ENCODE peak calls at places on chromosomes 5 and 9, in five cellular contexts. K is GM20000, M is uterus, W is fibroblast of pulmonary artery, I is epithelial cell of esophagus. Q is an unnamed sample.

GRCh38 chr9:132409828-132410528 is at the start of gene CFAP77:
- DNase-seq in K (peak), M (no peak), W (peak), I (peak), Q (peak)

GRCh38 chr5:36575367-36575781 is 31.0 kb upstream of the SLC1A3 start:
- DNase-seq in K (no peak), M (no peak), W (peak), I (peak), Q (no peak)

GRCh38 chr5:142095035-142095434 is 13.5 kb upstream of the NDFIP1 start:
- DNase-seq in K (no peak), M (no peak), W (no peak), I (no peak), Q (no peak)

GRCh38 chr5:76292923-76293322 is 110.2 kb upstream of the IQGAP2 start:
- DNase-seq in K (peak), M (no peak), W (no peak), I (no peak), Q (no peak)

GRCh38 chr9:122463828-122464632 is 13.7 kb downstream of the OR1J1 start:
- DNase-seq in K (peak), M (no peak), W (no peak), I (no peak), Q (peak)

GRCh38 chr5:77152441-77152840 is 58.0 kb upstream of the PDE8B start:
- DNase-seq in K (no peak), M (no peak), W (no peak), I (no peak), Q (no peak)

GRCh38 chr5:6790346-6790865 is 77.2 kb downstream of the TENT4A start:
- DNase-seq in K (no peak), M (no peak), W (no peak), I (no peak), Q (no peak)

GRCh38 chr5:78275998-78276543 is 18.4 kb downstream of the AP3B1 start:
- DNase-seq in K (no peak), M (no peak), W (no peak), I (no peak), Q (no peak)

GRCh38 chr9:30089428-30089827 is 2295.0 kb upstream of the ACO1 start:
- DNase-seq in K (no peak), M (no peak), W (no peak), I (no peak), Q (no peak)

GRCh38 chr5:30572279-30572678 is 621.2 kb upstream of the CDH6 start:
- DNase-seq in K (no peak), M (peak), W (peak), I (peak), Q (no peak)

GRCh38 chr5:94932259-94932658 is 313.8 kb downstream of the SLF1 start:
- DNase-seq in K (no peak), M (no peak), W (no peak), I (no peak), Q (no peak)

GRCh38 chr5:74173260-74173659 is 467.3 kb downstream of the ENC1 start:
- DNase-seq in K (no peak), M (no peak), W (no peak), I (no peak), Q (no peak)

GRCh38 chr5:124057161-124057814 is 545.3 kb downstream of the CSNK1G3 start:
- DNase-seq in K (no peak), M (peak), W (no peak), I (peak), Q (no peak)

GRCh38 chr5:74200560-74200959 is 440.0 kb downstream of the ENC1 start:
- DNase-seq in K (no peak), M (no peak), W (no peak), I (no peak), Q (no peak)

GRCh38 chr9:68894502-68894901 is 119.4 kb downstream of the PRKACG start:
- DNase-seq in K (no peak), M (no peak), W (no peak), I (no peak), Q (no peak)

GRCh38 chr9:97502222-97502983 is 937 bp downstream of the TMOD1 start:
- DNase-seq in K (peak), M (peak), W (no peak), I (peak), Q (peak)

GRCh38 chr9:78668148-78668825 is 371.4 kb downstream of the PSAT1 start:
- DNase-seq in K (no peak), M (no peak), W (no peak), I (peak), Q (no peak)

GRCh38 chr9:2066312-2067273 is 51.4 kb downstream of the SMARCA2 start:
- DNase-seq in K (no peak), M (no peak), W (peak), I (peak), Q (no peak)

GRCh38 chr9:130692365-130692764 is 1.2 kb upstream of the EXOSC2 start:
- DNase-seq in K (no peak), M (no peak), W (no peak), I (peak), Q (peak)

GRCh38 chr5:73686912-73687311 is 60.9 kb downstream of the ARHGEF28 start:
- DNase-seq in K (peak), M (no peak), W (no peak), I (no peak), Q (peak)

GRCh38 chr9:122518841-122519240 is at the start of gene OR1J4:
- DNase-seq in K (no peak), M (no peak), W (no peak), I (no peak), Q (no peak)

GRCh38 chr5:136054133-136054996 is 25.6 kb downstream of the TGFBI start:
- DNase-seq in K (no peak), M (no peak), W (no peak), I (no peak), Q (no peak)

GRCh38 chr9:131951905-131952304 is 127.8 kb downstream of the MED27 start:
- DNase-seq in K (no peak), M (no peak), W (peak), I (no peak), Q (no peak)

GRCh38 chr5:175306381-175306780 is 137.6 kb downstream of the DRD1 start:
- DNase-seq in K (no peak), M (no peak), W (no peak), I (no peak), Q (no peak)

GRCh38 chr5:55904152-55904551 is 53.0 kb downstream of the IL31RA start:
- DNase-seq in K (no peak), M (no peak), W (peak), I (no peak), Q (no peak)

GRCh38 chr9:69444021-69444420 is 119.0 kb downstream of the ENTREP1 start:
- DNase-seq in K (no peak), M (no peak), W (peak), I (peak), Q (no peak)

GRCh38 chr9:36132081-36132480 is 4.5 kb upstream of the GLIPR2 start:
- DNase-seq in K (no peak), M (no peak), W (peak), I (peak), Q (no peak)

GRCh38 chr5:56561-57290 is 35.2 kb upstream of the PLEKHG4B start:
- DNase-seq in K (peak), M (no peak), W (peak), I (peak), Q (peak)

DNA sequence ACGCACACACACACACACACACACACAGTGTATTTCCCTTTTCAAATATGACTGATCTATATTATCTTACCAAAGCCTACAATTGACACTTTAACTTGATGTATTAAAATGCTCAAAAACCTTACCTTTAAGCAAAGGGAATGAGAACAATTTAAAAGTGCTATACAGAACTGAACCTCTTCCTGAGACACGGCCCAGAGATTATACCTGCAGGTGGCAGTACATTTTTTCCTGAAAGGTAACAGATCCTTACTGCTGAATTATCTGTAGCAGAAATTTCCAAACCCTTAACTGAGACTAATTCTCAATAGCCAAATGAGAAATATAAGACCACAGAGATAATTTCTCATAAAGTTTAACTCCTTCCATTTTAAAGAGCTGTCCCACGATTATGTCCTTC is 91.1 kb downstream of the MYO10 start:
- DNase-seq in K (no peak), M (no peak), W (no peak), I (peak), Q (no peak)
- TF ChIP-seq CTCF in K (no peak), M (no peak), W (no peak), I (peak), Q (no peak)

GRCh38 chr9:135221951-135222631 is 134.6 kb downstream of the OLFM1 start:
- DNase-seq in K (no peak), M (no peak), W (no peak), I (no peak), Q (no peak)
- TF ChIP-seq CTCF in K (no peak), M (no peak), W (no peak), I (no peak), Q (no peak)

GRCh38 chr5:159550951-159551350 is 220.7 kb upstream of the IL12B start:
- DNase-seq in K (no peak), M (no peak), W (no peak), I (no peak), Q (no peak)
- TF ChIP-seq CTCF in K (no peak), M (no peak), W (no peak), I (no peak), Q (no peak)

DNA sequence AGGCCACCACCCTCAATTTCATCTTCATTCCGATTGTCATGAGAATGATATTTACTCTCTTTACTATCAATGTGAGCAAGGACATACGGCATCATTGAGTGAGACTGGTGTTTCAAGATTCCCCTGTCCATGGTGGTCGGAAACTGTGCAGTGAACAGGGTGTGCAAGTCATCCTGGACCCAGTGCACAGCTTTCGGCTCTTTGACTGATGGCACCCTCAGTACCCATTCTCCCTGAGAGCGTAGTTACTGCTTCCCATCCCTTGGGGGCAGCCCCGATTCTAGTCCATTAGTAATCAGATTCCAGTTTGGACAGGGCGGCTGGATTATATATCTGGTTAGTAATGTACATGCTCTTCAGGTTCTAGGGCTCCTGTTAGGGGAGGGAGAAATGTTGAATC is 61.7 kb upstream of the SUB1 start:
- DNase-seq in K (no peak), M (no peak), W (no peak), I (no peak), Q (no peak)
- TF ChIP-seq CTCF in K (no peak), M (no peak), W (no peak), I (no peak), Q (peak)

GRCh38 chr9:136275655-136276429 is 28.1 kb downstream of the CCDC187 start:
- DNase-seq in K (no peak), M (no peak), W (no peak), I (no peak), Q (no peak)
- TF ChIP-seq CTCF in K (no peak), M (no peak), W (no peak), I (no peak), Q (no peak)

GRCh38 chr9:103152473-103152872 is 157.3 kb downstream of the CYLC2 start:
- DNase-seq in K (no peak), M (no peak), W (no peak), I (peak), Q (no peak)
- TF ChIP-seq CTCF in K (no peak), M (no peak), W (no peak), I (no peak), Q (no peak)

Q was measured in GM13977.